ENCODE peak calls at places on chromosomes 5 and 9, in seven cellular contexts. G is fibroblast of lung, P is keratinocyte, W is MM.1S, V is HCT116, E is neural progenitor cell, T is mammary epithelial cell. Z is an unnamed sample. For H3K27me3, the result is how much of the 10 kb centered on the place peaks cover.

GRCh38 chr9:34490360-34490759 is 31.8 kb downstream of the DNAI1 start:
- DNase-seq in G (no peak), P (no peak), W (no peak), V (no peak), E (no peak), T (no peak), Z (no peak)

GRCh38 chr9:112174965-112175795 is at the start of gene SUSD1:
- DNase-seq in G (peak), P (no peak), W (no peak), V (no peak), E (peak), T (no peak), Z (no peak)

GRCh38 chr9:118529210-118529609 is 825.0 kb downstream of the TLR4 start:
- DNase-seq in G (peak), P (no peak), W (no peak), V (no peak), E (no peak), T (peak), Z (no peak)

GRCh38 chr9:17229945-17230560 is 95.2 kb downstream of the CNTLN start:
- DNase-seq in G (no peak), P (no peak), W (no peak), V (no peak), E (no peak), T (no peak), Z (peak)

GRCh38 chr5:109767997-109768396 is 78.3 kb downstream of the MAN2A1 start:
- DNase-seq in G (no peak), P (no peak), W (no peak), V (no peak), E (no peak), T (no peak), Z (no peak)

GRCh38 chr5:317086-317811 is 4.3 kb upstream of the AHRR start:
- DNase-seq in G (peak), P (no peak), W (no peak), V (peak), E (peak), T (peak), Z (peak)

GRCh38 chr5:88551724-88552345 is 283.2 kb upstream of the TMEM161B start:
- DNase-seq in G (no peak), P (no peak), W (no peak), V (no peak), E (peak), T (no peak), Z (no peak)

GRCh38 chr5:176658007-176658599 is 10.8 kb downstream of the TSPAN17 start:
- DNase-seq in G (peak), P (no peak), W (peak), V (peak), E (peak), T (peak), Z (peak)

GRCh38 chr9:107927276-107927675 is 437.7 kb upstream of the KLF4 start:
- DNase-seq in G (no peak), P (no peak), W (no peak), V (no peak), E (no peak), T (no peak), Z (no peak)

GRCh38 chr5:132237141-132237540 is 9.5 kb upstream of the P4HA2 start:
- DNase-seq in G (peak), P (no peak), W (no peak), V (no peak), E (no peak), T (no peak), Z (no peak)

GRCh38 chr5:144103611-144104010 is 66.8 kb downstream of the YIPF5 start:
- DNase-seq in G (no peak), P (no peak), W (no peak), V (no peak), E (no peak), T (no peak), Z (no peak)
- H3K27me3 ChIP-seq in G (under half), P (under half), W (under half), V (under half), E (under half), T (under half), Z (under half)

GRCh38 chr9:132997591-132997990 is 19.1 kb downstream of the GFI1B start:
- DNase-seq in G (peak), P (no peak), W (no peak), V (no peak), E (no peak), T (no peak), Z (no peak)

GRCh38 chr9:132994410-132995120 is 16.1 kb downstream of the GFI1B start:
- DNase-seq in G (peak), P (peak), W (no peak), V (no peak), E (peak), T (peak), Z (peak)

GRCh38 chr9:132995906-132996305 is 17.4 kb downstream of the GFI1B start:
- DNase-seq in G (no peak), P (no peak), W (no peak), V (no peak), E (no peak), T (no peak), Z (no peak)

GRCh38 chr9:132995121-132995420 is 16.6 kb downstream of the GFI1B start:
- DNase-seq in G (no peak), P (no peak), W (no peak), V (no peak), E (no peak), T (no peak), Z (no peak)

DNA sequence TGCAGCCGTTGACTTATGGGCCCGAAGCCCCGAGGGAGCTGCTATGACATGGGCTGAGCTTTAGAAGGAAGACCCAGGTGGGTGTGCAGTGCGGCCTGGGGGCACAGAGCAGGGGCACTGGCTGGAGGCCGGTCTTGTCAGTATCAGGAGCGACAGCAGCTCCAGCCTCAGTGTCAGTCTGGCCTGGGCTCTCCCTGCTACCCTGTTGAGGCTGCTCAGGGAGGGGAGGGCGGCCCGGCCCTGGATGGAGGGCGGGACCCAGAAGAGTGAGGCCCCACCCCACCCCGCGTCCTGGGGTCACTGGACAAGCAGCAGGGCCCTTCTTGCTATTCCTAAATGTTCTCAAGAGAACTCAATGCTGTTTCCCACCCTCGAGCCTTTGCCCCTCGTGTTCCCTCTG is 18.0 kb downstream of the GFI1B start:
- DNase-seq in G (no peak), P (no peak), W (no peak), V (no peak), E (no peak), T (no peak), Z (no peak)
- TF ChIP-seq EZH2 in G (no peak), P (no peak), W (no peak), V (no peak), E (no peak), T (no peak), Z (no peak)

GRCh38 chr9:137028281-137029057 is 432 bp upstream of the ABCA2 start:
- DNase-seq in G (no peak), P (no peak), W (peak), V (no peak), E (peak), T (peak), Z (peak)
- H3K27ac ChIP-seq in G (no peak), P (no peak), W (no peak), V (peak), E (no peak), T (no peak), Z (no peak)

DNA sequence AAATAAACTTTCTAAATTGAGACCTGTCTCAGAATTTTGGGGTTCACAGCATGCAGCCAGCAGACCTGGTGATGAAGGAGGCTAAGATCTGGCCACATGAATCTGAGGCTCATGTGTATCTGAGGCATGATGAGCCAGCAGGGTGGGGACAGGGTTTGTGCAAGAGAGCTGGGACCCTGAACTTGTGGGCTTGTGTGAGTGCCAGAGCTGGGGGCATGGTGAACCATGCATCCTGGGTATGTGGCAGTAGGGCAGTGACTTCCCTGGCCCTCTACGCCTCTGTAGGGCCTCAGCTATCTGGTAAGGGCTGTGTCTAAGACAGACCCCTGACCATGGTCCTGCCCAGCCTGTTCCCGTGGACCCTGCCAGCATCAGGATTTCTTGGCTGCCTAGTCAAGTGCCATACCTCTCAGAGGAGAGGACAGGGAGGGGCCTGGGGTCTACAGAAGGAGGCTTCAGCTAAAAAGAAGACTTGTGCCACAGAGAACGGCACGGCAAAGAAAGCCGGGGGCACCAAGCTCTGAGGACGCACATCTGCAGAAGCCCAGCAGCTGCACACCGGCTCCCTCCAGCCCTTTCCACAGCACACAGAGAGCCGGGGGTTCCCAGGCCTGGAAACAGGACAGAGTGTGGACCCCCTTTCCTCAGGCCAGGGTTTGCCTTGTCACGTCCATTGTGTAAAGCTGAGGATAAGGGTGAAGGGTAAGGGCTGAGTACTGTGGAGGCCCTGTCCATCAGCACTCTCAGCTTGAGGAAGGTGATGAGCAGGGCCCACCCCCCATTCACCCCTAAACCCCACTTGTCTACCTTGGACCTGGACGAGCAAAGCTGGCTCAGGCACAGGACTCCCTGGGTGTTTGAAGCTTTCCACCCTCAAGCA is 130.1 kb downstream of the MRPL36 start:
- DNase-seq in G (no peak), P (no peak), W (no peak), V (no peak), E (no peak), T (no peak), Z (no peak)
- H3K27me3 ChIP-seq in G (under half), P (half or more), W (half or more), V (under half), E (half or more), T (under half), Z (half or more)

GRCh38 chr9:126624912-126625311 is 11.2 kb downstream of the LMX1B start:
- DNase-seq in G (no peak), P (no peak), W (no peak), V (no peak), E (peak), T (no peak), Z (no peak)

GRCh38 chr9:126622872-126623271 is 9.1 kb downstream of the LMX1B start:
- DNase-seq in G (no peak), P (no peak), W (no peak), V (no peak), E (no peak), T (no peak), Z (no peak)

GRCh38 chr9:126623314-126623666 is 9.6 kb downstream of the LMX1B start:
- DNase-seq in G (no peak), P (no peak), W (no peak), V (no peak), E (no peak), T (no peak), Z (no peak)

GRCh38 chr9:126624453-126624872 is 10.7 kb downstream of the LMX1B start:
- DNase-seq in G (no peak), P (no peak), W (no peak), V (no peak), E (peak), T (no peak), Z (no peak)

DNA sequence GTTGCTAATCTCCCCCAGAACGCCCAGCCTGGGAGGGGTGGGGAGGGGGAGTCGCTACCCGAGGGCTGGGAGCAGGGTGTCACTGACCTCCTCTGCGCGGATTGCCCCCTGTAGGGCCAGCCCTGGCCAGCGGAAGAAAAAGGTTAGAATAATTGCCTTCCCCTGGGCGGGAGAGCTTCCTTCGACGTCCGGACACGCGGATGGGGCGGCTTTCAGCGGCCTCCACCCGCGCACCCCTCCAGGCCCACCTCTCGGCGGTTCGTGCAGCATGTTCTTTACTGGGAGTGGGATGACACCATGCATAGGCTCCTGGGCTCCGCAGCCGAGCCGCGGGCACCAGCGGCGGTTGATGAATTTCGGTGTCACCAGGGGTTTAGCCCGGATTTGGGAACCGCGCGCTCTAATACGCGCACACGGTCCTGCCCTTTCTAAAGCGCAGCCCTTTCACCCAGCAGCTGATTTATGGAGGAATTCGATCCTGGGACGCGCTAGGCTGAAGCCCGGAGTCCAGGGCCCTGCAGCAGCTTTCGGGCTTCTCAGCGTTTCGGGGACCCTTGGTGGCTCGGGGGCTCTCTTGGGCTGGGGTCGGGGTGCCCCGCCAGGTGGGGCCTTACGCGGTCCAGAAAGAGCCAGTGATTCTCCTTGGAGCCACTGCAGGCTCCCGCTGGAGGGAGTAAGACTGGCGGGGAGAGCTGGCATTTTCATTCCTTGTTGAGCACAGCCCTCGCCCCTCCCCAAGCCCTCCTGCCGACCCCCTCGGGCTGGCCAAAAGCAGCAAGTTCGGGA is 10.1 kb downstream of the LMX1B start:
- DNase-seq in G (no peak), P (no peak), W (no peak), V (no peak), E (peak), T (no peak), Z (no peak)
- TF ChIP-seq EZH2 in G (peak), P (no peak), W (no peak), V (no peak), E (peak), T (no peak), Z (no peak)

GRCh38 chr9:93431498-93432105 is 19.9 kb upstream of the FAM120A start:
- DNase-seq in G (no peak), P (no peak), W (no peak), V (no peak), E (no peak), T (no peak), Z (no peak)
- H3K27ac ChIP-seq in G (no peak), P (no peak), W (no peak), V (no peak), E (no peak), T (no peak), Z (no peak)

GRCh38 chr9:129676970-129677369 is 11.5 kb downstream of the PRRX2 start:
- DNase-seq in G (no peak), P (no peak), W (no peak), V (no peak), E (no peak), T (no peak), Z (no peak)
- H3K27me3 ChIP-seq in G (under half), P (under half), W (half or more), V (under half), E (under half), T (under half), Z (under half)

GRCh38 chr9:134163374-134164196 is 779 bp downstream of the RNU6ATAC start:
- DNase-seq in G (peak), P (no peak), W (peak), V (no peak), E (peak), T (peak), Z (peak)

GRCh38 chr9:134164879-134165278 is 515 bp upstream of the RNU6ATAC start:
- DNase-seq in G (no peak), P (no peak), W (no peak), V (no peak), E (no peak), T (no peak), Z (no peak)

GRCh38 chr9:134167530-134167931 is 3.2 kb upstream of the RNU6ATAC start:
- DNase-seq in G (peak), P (no peak), W (no peak), V (no peak), E (no peak), T (no peak), Z (peak)

GRCh38 chr9:134166374-134166773 is 2.0 kb upstream of the RNU6ATAC start:
- DNase-seq in G (no peak), P (no peak), W (no peak), V (no peak), E (no peak), T (no peak), Z (no peak)

DNA sequence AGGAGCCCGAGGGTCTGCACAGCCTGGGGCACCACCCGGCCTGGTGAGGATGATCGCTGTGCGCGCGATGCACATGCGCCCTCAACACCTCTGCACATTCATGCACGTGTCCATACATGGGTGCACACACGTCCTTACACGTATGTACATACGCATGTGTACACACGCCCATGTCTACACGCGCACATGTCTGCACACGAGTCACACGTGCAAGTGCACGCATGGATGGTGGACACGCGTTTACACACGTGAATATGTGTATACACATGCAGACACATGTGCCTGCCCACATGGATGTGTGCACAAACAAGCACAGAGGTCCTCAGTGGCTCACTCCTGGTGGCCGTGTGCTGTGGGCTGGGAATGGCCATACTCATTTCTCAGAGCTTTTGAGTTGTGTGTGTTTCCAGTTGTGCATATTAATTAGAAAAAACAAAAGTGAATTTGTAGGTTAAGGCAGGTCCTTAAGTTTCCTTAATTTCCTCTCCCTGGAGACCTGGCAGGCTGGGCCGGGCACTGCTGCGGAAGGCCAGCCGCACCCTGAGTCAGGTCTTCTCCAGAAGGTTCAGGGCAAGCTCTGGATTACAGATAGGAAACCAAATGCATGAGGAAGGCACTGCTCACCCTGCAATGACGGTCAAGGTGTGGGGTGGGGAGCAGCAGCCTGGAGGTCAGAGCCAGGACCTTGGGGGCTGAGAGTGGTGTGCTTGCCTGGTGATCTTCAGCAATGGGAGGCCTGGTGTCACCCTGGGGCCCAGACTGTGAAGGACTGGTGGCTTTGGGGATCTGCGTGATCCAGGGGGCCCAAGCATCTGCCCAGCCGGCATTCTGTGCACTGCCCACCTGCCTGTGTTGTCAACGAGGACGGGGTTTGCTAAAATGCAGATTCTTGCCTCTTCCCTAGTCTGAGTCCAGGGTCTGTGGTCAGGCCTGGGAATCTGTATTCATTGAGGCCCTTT is 1.3 kb upstream of the RNU6ATAC start:
- DNase-seq in G (peak), P (peak), W (peak), V (peak), E (peak), T (peak), Z (no peak)
- TF ChIP-seq EZH2 in G (no peak), P (no peak), W (no peak), V (no peak), E (no peak), T (no peak), Z (no peak)

GRCh38 chr9:33256236-33256635 is 8.3 kb downstream of the BAG1 start:
- DNase-seq in G (no peak), P (no peak), W (no peak), V (no peak), E (no peak), T (no peak), Z (no peak)

GRCh38 chr9:33255471-33255870 is 9.0 kb downstream of the BAG1 start:
- DNase-seq in G (no peak), P (no peak), W (no peak), V (no peak), E (no peak), T (no peak), Z (no peak)

GRCh38 chr9:33257276-33257675 is 7.2 kb downstream of the BAG1 start:
- DNase-seq in G (no peak), P (no peak), W (no peak), V (no peak), E (no peak), T (no peak), Z (no peak)

GRCh38 chr9:33255006-33255405 is 9.5 kb downstream of the BAG1 start:
- DNase-seq in G (no peak), P (no peak), W (no peak), V (no peak), E (no peak), T (no peak), Z (no peak)

DNA sequence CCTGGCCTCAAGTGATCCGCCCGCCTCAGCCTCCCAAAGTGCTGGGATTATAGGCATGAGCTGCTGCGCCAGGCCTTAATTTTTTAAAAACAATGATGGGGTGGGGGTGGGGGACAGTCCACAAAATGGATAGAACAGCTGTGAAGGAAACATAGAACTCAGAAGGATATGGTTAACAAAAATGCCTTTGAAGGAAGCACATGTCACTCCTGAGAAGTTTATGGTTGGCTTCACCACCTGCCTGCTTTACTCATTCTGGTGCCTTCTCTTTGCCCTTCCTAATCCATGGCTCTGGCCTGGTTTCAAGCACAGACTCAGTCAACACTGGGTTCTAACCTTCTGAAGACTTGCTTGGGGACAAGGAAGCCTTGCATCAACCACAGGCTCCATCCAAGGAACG is 10.3 kb downstream of the BAG1 start:
- DNase-seq in G (no peak), P (no peak), W (no peak), V (no peak), E (no peak), T (no peak), Z (no peak)
- H3K27ac ChIP-seq in G (no peak), P (no peak), W (no peak), V (no peak), E (no peak), T (no peak), Z (no peak)